ENCODE peak calls at places on chromosomes 2 and 18, in four cellular contexts. U is transverse colon, D is tibial nerve, R is ovary. F is an unnamed sample.

GRCh38 chr2:64273524-64274398 is 129.5 kb upstream of the PELI1 start:
- DNase-seq in U (peak), D (peak), R (peak), F (peak)

GRCh38 chr2:118112771-118113334 is 24.6 kb downstream of the INSIG2 start:
- DNase-seq in U (no peak), D (no peak), R (no peak), F (no peak)

GRCh38 chr2:200306969-200307811 is 697 bp downstream of the SPATS2L start:
- DNase-seq in U (peak), D (peak), R (peak), F (peak)

GRCh38 chr2:48292429-48292828 is 237.5 kb upstream of the STON1 start:
- DNase-seq in U (no peak), D (no peak), R (no peak), F (no peak)

GRCh38 chr2:8872821-8873432 is 35.5 kb upstream of the KIDINS220 start:
- DNase-seq in U (no peak), D (peak), R (no peak), F (no peak)

GRCh38 chr2:14530506-14530905 is 102.0 kb upstream of the LRATD1 start:
- DNase-seq in U (no peak), D (no peak), R (no peak), F (no peak)

GRCh38 chr18:35376742-35377695 is at the start of gene ZNF396:
- DNase-seq in U (peak), D (peak), R (peak), F (peak)

GRCh38 chr2:134290363-134290762 is 36.5 kb downstream of the MGAT5 start:
- DNase-seq in U (no peak), D (no peak), R (no peak), F (no peak)

GRCh38 chr2:11343344-11343625 is 1.2 kb downstream of the ROCK2 start:
- DNase-seq in U (no peak), D (no peak), R (no peak), F (no peak)

GRCh38 chr2:930935-931334 is 19.7 kb upstream of the SNTG2 start:
- DNase-seq in U (no peak), D (no peak), R (no peak), F (no peak)

GRCh38 chr18:7325126-7325430 is 94.2 kb downstream of the LRRC30 start:
- DNase-seq in U (no peak), D (no peak), R (no peak), F (no peak)

GRCh38 chr2:104321141-104321799 is 532.6 kb upstream of the POU3F3 start:
- DNase-seq in U (no peak), D (no peak), R (no peak), F (no peak)

GRCh38 chr18:2641638-2642037 is 13.9 kb upstream of the SMCHD1 start:
- DNase-seq in U (no peak), D (no peak), R (no peak), F (no peak)

GRCh38 chr2:133573771-133574170 is 5.5 kb upstream of the NCKAP5 start:
- DNase-seq in U (no peak), D (no peak), R (no peak), F (no peak)

GRCh38 chr2:100929142-100929541 is 72.9 kb upstream of the RPL31 start:
- DNase-seq in U (no peak), D (no peak), R (no peak), F (no peak)

GRCh38 chr2:191280834-191281756 is 35.9 kb downstream of the MYO1B start:
- DNase-seq in U (no peak), D (no peak), R (no peak), F (no peak)

GRCh38 chr2:226600184-226600583 is 199.4 kb downstream of the IRS1 start:
- DNase-seq in U (no peak), D (no peak), R (no peak), F (no peak)

GRCh38 chr2:217858519-217859466 is 144.0 kb downstream of the TNS1 start:
- DNase-seq in U (peak), D (peak), R (peak), F (peak)

GRCh38 chr2:181070119-181070833 is 89.9 kb downstream of the UBE2E3 start:
- DNase-seq in U (no peak), D (no peak), R (no peak), F (no peak)

GRCh38 chr2:101987832-101988231 is 3.9 kb upstream of the IL1R2 start:
- DNase-seq in U (no peak), D (no peak), R (no peak), F (no peak)

GRCh38 chr2:125444106-125444505 is 1211.9 kb upstream of the GYPC start:
- DNase-seq in U (no peak), D (no peak), R (no peak), F (no peak)

GRCh38 chr2:133753665-133754064 is 185.4 kb upstream of the NCKAP5 start:
- DNase-seq in U (no peak), D (no peak), R (no peak), F (no peak)

GRCh38 chr2:86417961-86418360 is 23.2 kb upstream of the KDM3A start:
- DNase-seq in U (no peak), D (no peak), R (no peak), F (no peak)

GRCh38 chr18:51890762-51891161 is 449.2 kb upstream of the DCC start:
- DNase-seq in U (peak), D (no peak), R (no peak), F (no peak)

GRCh38 chr2:11949732-11950503 is 203.5 kb downstream of the LPIN1 start:
- DNase-seq in U (no peak), D (no peak), R (no peak), F (no peak)

GRCh38 chr2:226478121-226478809 is 321.4 kb downstream of the IRS1 start:
- DNase-seq in U (peak), D (peak), R (peak), F (peak)

GRCh38 chr2:29829841-29830240 is 91.5 kb downstream of the ALK start:
- DNase-seq in U (no peak), D (no peak), R (no peak), F (no peak)

GRCh38 chr2:15580451-15580850 is 11.2 kb upstream of the DDX1 start:
- DNase-seq in U (no peak), D (no peak), R (no peak), F (no peak)

GRCh38 chr18:12376034-12376717 is 851 bp downstream of the AFG3L2 start:
- DNase-seq in U (peak), D (peak), R (peak), F (peak)

GRCh38 chr2:110840508-110840907 is 108.1 kb downstream of the ACOXL start:
- DNase-seq in U (no peak), D (no peak), R (no peak), F (no peak)

GRCh38 chr2:235433860-235434259 is 60.0 kb upstream of the AGAP1 start:
- DNase-seq in U (peak), D (peak), R (peak), F (peak)

GRCh38 chr2:195632852-195633572 is 24.0 kb upstream of the SLC39A10 start:
- DNase-seq in U (no peak), D (no peak), R (no peak), F (no peak)

GRCh38 chr2:64737547-64737946 is 83.8 kb upstream of the SERTAD2 start:
- DNase-seq in U (no peak), D (no peak), R (no peak), F (no peak)

GRCh38 chr2:196336715-196337617 is 165.6 kb upstream of the STK17B start:
- DNase-seq in U (peak), D (peak), R (no peak), F (no peak)

GRCh38 chr2:129191530-129191929 is 787.9 kb upstream of the RAB6C start:
- DNase-seq in U (no peak), D (no peak), R (no peak), F (no peak)

GRCh38 chr2:215377283-215377682 is 58.6 kb downstream of the FN1 start:
- DNase-seq in U (no peak), D (no peak), R (no peak), F (no peak)

GRCh38 chr2:61257446-61257845 is 95.5 kb downstream of the C2orf74 start:
- DNase-seq in U (no peak), D (no peak), R (no peak), F (no peak)

GRCh38 chr18:58402951-58403702 is 225.8 kb downstream of the ALPK2 start:
- DNase-seq in U (no peak), D (no peak), R (no peak), F (no peak)

DNA sequence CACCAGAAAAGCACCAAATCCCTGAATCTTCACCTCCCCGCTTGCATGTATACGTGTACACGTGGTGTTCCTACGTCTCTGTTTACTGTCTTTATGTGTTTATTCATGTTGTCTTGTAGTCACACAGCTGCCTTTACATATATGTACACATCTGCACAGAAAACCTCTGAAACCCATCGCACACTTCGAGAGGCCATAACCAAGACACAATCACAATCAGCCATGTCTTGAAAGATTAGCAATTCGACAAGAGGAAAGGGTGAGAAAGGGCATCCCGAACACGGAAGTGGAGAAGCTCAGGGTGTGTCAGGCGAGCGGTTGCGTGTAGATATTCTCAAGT is 98.1 kb downstream of the PLB1 start:
- DNase-seq in U (no peak), D (no peak), R (no peak), F (no peak)
- H3K4me3 ChIP-seq in U (no peak), D (no peak), R (no peak), F (no peak)

GRCh38 chr2:121736140-121736461 is 574 bp downstream of the NIFK start:
- DNase-seq in U (no peak), D (no peak), R (no peak), F (no peak)

GRCh38 chr2:121740973-121741372 is 4.3 kb upstream of the NIFK start:
- DNase-seq in U (no peak), D (no peak), R (no peak), F (peak)

GRCh38 chr2:121731366-121731765 is 5.3 kb downstream of the NIFK start:
- DNase-seq in U (no peak), D (no peak), R (no peak), F (no peak)

GRCh38 chr2:121735520-121736074 is 1.1 kb downstream of the NIFK start:
- DNase-seq in U (no peak), D (no peak), R (no peak), F (no peak)

GRCh38 chr2:121736462-121737336 is at the start of gene NIFK:
- DNase-seq in U (peak), D (peak), R (peak), F (peak)
- TF ChIP-seq POLR2A in U (peak), D (peak), R (peak), F (no peak)

DNA sequence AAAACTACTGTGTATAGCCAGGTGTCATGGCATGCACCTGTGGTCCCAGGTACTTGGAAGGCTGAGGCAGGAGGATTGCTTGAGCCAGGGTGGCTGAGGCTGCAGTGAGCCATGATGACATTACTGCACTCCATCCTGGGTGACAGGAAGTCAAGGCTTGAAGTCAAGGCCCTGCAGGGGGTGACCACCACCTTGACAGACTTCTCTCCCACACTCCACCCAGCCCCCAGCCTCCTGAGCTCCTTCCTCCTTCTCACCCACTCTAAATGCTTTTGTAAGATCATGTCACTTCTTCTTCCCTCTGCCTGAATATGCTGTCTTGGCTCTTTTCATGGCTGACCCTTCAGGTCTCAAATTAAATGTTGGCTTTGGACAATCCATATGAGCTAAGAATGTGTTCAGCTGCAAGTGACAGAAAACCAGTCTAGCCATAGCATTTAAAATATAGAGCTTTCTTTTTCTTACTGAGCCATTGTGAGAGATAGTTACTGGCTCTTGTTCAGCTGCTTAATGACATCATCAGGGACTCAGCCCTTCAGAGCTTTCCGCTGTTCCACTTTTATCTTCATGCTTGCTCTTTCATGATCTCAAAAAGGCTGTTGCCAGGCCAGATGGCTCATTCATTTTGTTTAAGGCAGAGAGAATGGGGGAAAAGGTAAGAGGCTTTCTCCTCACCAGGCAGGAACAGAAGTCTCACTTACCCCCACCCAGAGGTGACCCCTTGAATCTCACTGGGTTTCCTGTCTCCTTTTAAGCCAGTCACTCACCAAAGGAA is 36.7 kb upstream of the TTC39C start:
- DNase-seq in U (no peak), D (no peak), R (no peak), F (no peak)
- TF ChIP-seq CTCF in U (no peak), D (no peak), R (no peak), F (no peak)

GRCh38 chr2:197708331-197708730 is 3.2 kb downstream of the MARS2 start:
- DNase-seq in U (no peak), D (no peak), R (no peak), F (no peak)

GRCh38 chr2:197707316-197708213 is 2.4 kb downstream of the MARS2 start:
- DNase-seq in U (no peak), D (no peak), R (no peak), F (no peak)

GRCh38 chr2:197705912-197706838 is 1.0 kb downstream of the MARS2 start:
- DNase-seq in U (peak), D (no peak), R (no peak), F (no peak)

GRCh38 chr2:197705143-197705911 is at the start of gene MARS2:
- DNase-seq in U (peak), D (peak), R (peak), F (peak)

DNA sequence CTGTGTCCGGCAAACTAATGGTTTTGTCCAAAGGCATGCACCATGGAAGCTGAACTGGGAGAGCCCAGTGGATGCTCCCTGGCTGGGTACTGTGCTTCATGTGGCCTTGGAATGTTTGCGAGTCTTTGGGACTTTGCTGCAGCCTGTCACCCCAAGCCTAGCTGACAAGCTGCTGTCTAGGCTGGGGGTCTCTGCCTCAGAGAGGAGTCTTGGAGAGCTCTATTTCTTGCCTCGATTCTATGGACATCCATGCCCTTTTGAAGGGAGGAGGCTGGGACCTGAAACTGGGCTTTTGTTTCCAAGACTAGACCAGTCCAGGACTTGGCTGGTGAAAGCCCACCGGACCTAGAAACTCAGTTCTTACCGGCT is 1.7 kb downstream of the MARS2 start:
- DNase-seq in U (no peak), D (no peak), R (no peak), F (no peak)
- H3K4me3 ChIP-seq in U (peak), D (peak), R (no peak), F (no peak)

F was measured in lower leg skin.